ENCODE peak calls at places on chromosomes 5 and 9, in four cellular contexts. One of them, this sample, is unnamed.

GRCh38 chr9:18994263-18994916 is 38.6 kb downstream of the SAXO1 start:
- DNase-seq in HEK293T: peak
- DNase-seq in K562: no peak
- DNase-seq in HepG2: no peak
- DNase-seq in this sample: no peak

GRCh38 chr5:57407391-57407790 is 75.2 kb downstream of the ACTBL2 start:
- DNase-seq in HEK293T: no peak
- DNase-seq in K562: no peak
- DNase-seq in HepG2: no peak
- DNase-seq in this sample: no peak

GRCh38 chr5:28766565-28767158 is 1728.3 kb upstream of the CDH9 start:
- DNase-seq in HEK293T: peak
- DNase-seq in K562: peak
- DNase-seq in HepG2: peak
- DNase-seq in this sample: no peak

GRCh38 chr5:152542741-152543140 is 137.7 kb upstream of the NMUR2 start:
- DNase-seq in HEK293T: peak
- DNase-seq in K562: no peak
- DNase-seq in HepG2: no peak
- DNase-seq in this sample: peak

GRCh38 chr5:82314964-82315728 is 37.0 kb upstream of the RPS23 start:
- DNase-seq in HEK293T: no peak
- DNase-seq in K562: no peak
- DNase-seq in HepG2: no peak
- DNase-seq in this sample: no peak

GRCh38 chr5:133489632-133490031 is 122.7 kb downstream of the FSTL4 start:
- DNase-seq in HEK293T: no peak
- DNase-seq in K562: peak
- DNase-seq in HepG2: peak
- DNase-seq in this sample: no peak

GRCh38 chr9:76688471-76689238 is 75.6 kb upstream of the PCA3 start:
- DNase-seq in HEK293T: no peak
- DNase-seq in K562: no peak
- DNase-seq in HepG2: peak
- DNase-seq in this sample: no peak

GRCh38 chr9:92745236-92745790 is 19.3 kb downstream of the BICD2 start:
- DNase-seq in HEK293T: no peak
- DNase-seq in K562: peak
- DNase-seq in HepG2: no peak
- DNase-seq in this sample: no peak

GRCh38 chr5:176863041-176863764 is 35.9 kb downstream of the HK3 start:
- DNase-seq in HEK293T: no peak
- DNase-seq in K562: no peak
- DNase-seq in HepG2: no peak
- DNase-seq in this sample: no peak

GRCh38 chr5:128905225-128906110 is 59.8 kb upstream of the SLC27A6 start:
- DNase-seq in HEK293T: peak
- DNase-seq in K562: peak
- DNase-seq in HepG2: peak
- DNase-seq in this sample: no peak

GRCh38 chr9:118362596-118362995 is 658.4 kb downstream of the TLR4 start:
- DNase-seq in HEK293T: no peak
- DNase-seq in K562: no peak
- DNase-seq in HepG2: no peak
- DNase-seq in this sample: no peak

GRCh38 chr5:54944364-54944763 is 41.0 kb downstream of the ESM1 start:
- DNase-seq in HEK293T: peak
- DNase-seq in K562: peak
- DNase-seq in HepG2: no peak
- DNase-seq in this sample: no peak

GRCh38 chr5:175464414-175465233 is 13.7 kb upstream of the SFXN1 start:
- DNase-seq in HEK293T: peak
- DNase-seq in K562: peak
- DNase-seq in HepG2: peak
- DNase-seq in this sample: peak

GRCh38 chr5:1003296-1003937 is 5.2 kb upstream of the NKD2 start:
- DNase-seq in HEK293T: no peak
- DNase-seq in K562: no peak
- DNase-seq in HepG2: no peak
- DNase-seq in this sample: peak

GRCh38 chr5:83434929-83435328 is 36.6 kb upstream of the VCAN start:
- DNase-seq in HEK293T: no peak
- DNase-seq in K562: no peak
- DNase-seq in HepG2: no peak
- DNase-seq in this sample: no peak

GRCh38 chr5:31781772-31782171 is 142.8 kb downstream of the PDZD2 start:
- DNase-seq in HEK293T: no peak
- DNase-seq in K562: peak
- DNase-seq in HepG2: no peak
- DNase-seq in this sample: no peak

GRCh38 chr5:67211926-67212325 is 15.3 kb upstream of the CD180 start:
- DNase-seq in HEK293T: no peak
- DNase-seq in K562: no peak
- DNase-seq in HepG2: no peak
- DNase-seq in this sample: no peak

GRCh38 chr9:129888085-129888808 is 53.0 kb downstream of the USP20 start:
- DNase-seq in HEK293T: no peak
- DNase-seq in K562: peak
- DNase-seq in HepG2: no peak
- DNase-seq in this sample: no peak

GRCh38 chr9:113929634-113930092 is 53.6 kb downstream of the ZNF618 start:
- DNase-seq in HEK293T: peak
- DNase-seq in K562: peak
- DNase-seq in HepG2: no peak
- DNase-seq in this sample: no peak

GRCh38 chr5:100161868-100162267 is 373.3 kb upstream of the FAM174A start:
- DNase-seq in HEK293T: no peak
- DNase-seq in K562: peak
- DNase-seq in HepG2: no peak
- DNase-seq in this sample: no peak

GRCh38 chr9:78239506-78239905 is 3.6 kb downstream of the CEP78 start:
- DNase-seq in HEK293T: peak
- DNase-seq in K562: peak
- DNase-seq in HepG2: peak
- DNase-seq in this sample: peak

GRCh38 chr5:90813392-90813791 is 254.8 kb downstream of the ADGRV1 start:
- DNase-seq in HEK293T: no peak
- DNase-seq in K562: no peak
- DNase-seq in HepG2: no peak
- DNase-seq in this sample: no peak

GRCh38 chr9:23850242-23851023 is 24.4 kb upstream of the ELAVL2 start:
- DNase-seq in HEK293T: peak
- DNase-seq in K562: no peak
- DNase-seq in HepG2: no peak
- DNase-seq in this sample: peak

GRCh38 chr5:91219803-91220371 is 163.2 kb downstream of the ARRDC3 start:
- DNase-seq in HEK293T: peak
- DNase-seq in K562: peak
- DNase-seq in HepG2: no peak
- DNase-seq in this sample: no peak

GRCh38 chr5:142587354-142587965 is 98.4 kb downstream of the FGF1 start:
- DNase-seq in HEK293T: peak
- DNase-seq in K562: peak
- DNase-seq in HepG2: peak
- DNase-seq in this sample: peak

GRCh38 chr5:176388003-176388340 is 426 bp downstream of the NOP16 start:
- DNase-seq in HEK293T: peak
- DNase-seq in K562: peak
- DNase-seq in HepG2: peak
- DNase-seq in this sample: no peak

GRCh38 chr5:109177227-109177626 is 232.5 kb downstream of the PJA2 start:
- DNase-seq in HEK293T: no peak
- DNase-seq in K562: no peak
- DNase-seq in HepG2: no peak
- DNase-seq in this sample: no peak

GRCh38 chr5:157160001-157160400 is 6.1 kb downstream of the GARIN3 start:
- DNase-seq in HEK293T: no peak
- DNase-seq in K562: no peak
- DNase-seq in HepG2: no peak
- DNase-seq in this sample: no peak

GRCh38 chr9:35102465-35102768 is 514 bp downstream of the STOML2 start:
- DNase-seq in HEK293T: peak
- DNase-seq in K562: no peak
- DNase-seq in HepG2: no peak
- DNase-seq in this sample: no peak

GRCh38 chr9:129494113-129494789 is 126.7 kb downstream of the C9orf50 start:
- DNase-seq in HEK293T: no peak
- DNase-seq in K562: peak
- DNase-seq in HepG2: no peak
- DNase-seq in this sample: no peak

GRCh38 chr5:157743163-157744054 is at the start of gene LSM11:
- DNase-seq in HEK293T: peak
- DNase-seq in K562: peak
- DNase-seq in HepG2: peak
- DNase-seq in this sample: peak

GRCh38 chr9:13529321-13530104 is 250.0 kb upstream of the MPDZ start:
- DNase-seq in HEK293T: no peak
- DNase-seq in K562: no peak
- DNase-seq in HepG2: no peak
- DNase-seq in this sample: no peak

GRCh38 chr9:80504525-80505235 is 932.9 kb downstream of the TLE4 start:
- DNase-seq in HEK293T: no peak
- DNase-seq in K562: no peak
- DNase-seq in HepG2: no peak
- DNase-seq in this sample: no peak

GRCh38 chr9:89425921-89426388 is 72.0 kb downstream of the SEMA4D start:
- DNase-seq in HEK293T: no peak
- DNase-seq in K562: no peak
- DNase-seq in HepG2: no peak
- DNase-seq in this sample: no peak

DNA sequence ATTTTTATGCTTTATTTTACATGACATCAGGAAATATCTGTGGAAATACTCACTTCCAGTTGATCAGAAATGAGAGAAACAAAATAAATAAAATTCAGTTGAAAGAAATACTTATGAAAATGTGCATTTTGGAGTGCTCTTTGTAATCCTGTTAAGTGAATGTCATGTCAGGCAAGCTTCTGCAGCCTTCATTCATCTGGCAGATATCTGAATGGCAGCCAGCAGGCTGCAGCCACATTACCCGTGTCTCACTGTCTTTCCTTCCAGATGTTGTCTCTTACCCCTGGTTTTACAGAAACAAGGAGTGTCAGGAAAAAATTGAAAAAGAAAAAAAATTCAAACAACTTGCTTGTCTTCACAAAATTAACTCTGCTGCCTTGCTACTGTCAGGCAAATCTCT is 445.0 kb upstream of the RIOK2 start:
- DNase-seq in HEK293T: no peak
- DNase-seq in K562: no peak
- DNase-seq in HepG2: no peak
- DNase-seq in this sample: no peak
- TF ChIP-seq ELF4 in HEK293T: no peak
- TF ChIP-seq ELF4 in K562: no peak
- TF ChIP-seq ELF4 in HepG2: no peak
- TF ChIP-seq ELF4 in this sample: no peak

DNA sequence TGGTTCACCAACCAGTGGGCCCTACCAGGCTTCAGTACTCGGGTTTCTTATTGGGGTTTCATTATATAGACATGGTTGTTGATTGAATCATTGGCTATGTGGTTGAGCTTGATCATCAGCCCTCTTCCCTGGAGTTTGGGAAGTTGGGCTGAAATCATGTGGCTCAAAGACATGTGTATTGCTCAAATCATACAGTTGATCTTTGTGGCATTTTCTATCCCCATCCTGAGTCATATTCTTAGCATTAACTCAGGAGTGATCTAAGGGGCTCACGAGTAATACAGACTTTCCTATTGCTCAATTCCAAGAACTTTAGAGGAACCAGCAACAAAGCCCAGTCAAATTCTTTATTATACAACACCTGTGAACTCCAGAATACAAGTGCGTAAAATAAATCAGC is 66.2 kb downstream of the SMC5 start:
- DNase-seq in HEK293T: no peak
- DNase-seq in K562: no peak
- DNase-seq in HepG2: no peak
- DNase-seq in this sample: no peak
- TF ChIP-seq ELF4 in HEK293T: no peak
- TF ChIP-seq ELF4 in K562: no peak
- TF ChIP-seq ELF4 in HepG2: no peak
- TF ChIP-seq ELF4 in this sample: no peak

GRCh38 chr5:154523104-154523503 is 45.1 kb upstream of the HAND1 start:
- DNase-seq in HEK293T: no peak
- DNase-seq in K562: no peak
- DNase-seq in HepG2: no peak
- DNase-seq in this sample: no peak

GRCh38 chr5:154521756-154522155 is 43.7 kb upstream of the HAND1 start:
- DNase-seq in HEK293T: no peak
- DNase-seq in K562: no peak
- DNase-seq in HepG2: no peak
- DNase-seq in this sample: no peak

GRCh38 chr5:154522284-154522683 is 44.3 kb upstream of the HAND1 start:
- DNase-seq in HEK293T: no peak
- DNase-seq in K562: peak
- DNase-seq in HepG2: no peak
- DNase-seq in this sample: no peak

GRCh38 chr5:154519375-154519774 is 41.3 kb upstream of the HAND1 start:
- DNase-seq in HEK293T: no peak
- DNase-seq in K562: no peak
- DNase-seq in HepG2: no peak
- DNase-seq in this sample: no peak

GRCh38 chr5:154520861-154521453 is 42.9 kb upstream of the HAND1 start:
- DNase-seq in HEK293T: peak
- DNase-seq in K562: peak
- DNase-seq in HepG2: peak
- DNase-seq in this sample: peak
- TF ChIP-seq ELF4 in HEK293T: no peak
- TF ChIP-seq ELF4 in K562: no peak
- TF ChIP-seq ELF4 in HepG2: no peak
- TF ChIP-seq ELF4 in this sample: no peak

DNA sequence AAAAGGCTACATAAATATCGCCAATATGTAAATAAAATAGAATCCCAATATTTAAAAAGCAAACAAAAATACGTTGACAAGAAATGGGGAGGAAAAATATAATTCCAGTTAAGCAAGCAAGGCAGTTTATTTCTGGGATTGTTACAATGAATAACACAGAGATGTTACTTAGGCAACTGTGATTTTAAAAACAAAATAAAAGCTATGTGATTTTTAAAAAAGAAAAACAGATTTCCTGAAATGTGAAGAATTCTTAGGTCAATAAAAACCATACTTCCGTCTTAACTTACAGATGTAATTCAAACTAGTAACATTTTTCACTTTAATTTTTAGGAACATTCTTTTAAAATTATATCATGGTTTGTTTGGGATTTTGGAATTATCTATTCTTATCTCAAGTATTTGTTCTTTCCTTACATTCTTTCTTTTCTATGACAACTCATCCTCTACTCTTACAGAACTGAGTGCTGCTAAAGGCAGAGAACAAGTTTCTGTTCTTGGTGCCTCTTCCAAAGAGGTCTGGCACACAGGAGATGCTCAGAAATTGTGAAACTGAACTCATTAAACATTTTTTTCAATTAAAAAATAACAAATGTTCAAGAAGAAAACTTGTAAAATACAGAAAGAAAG is 159.5 kb downstream of the RAPGEF6 start:
- DNase-seq in HEK293T: no peak
- DNase-seq in K562: no peak
- DNase-seq in HepG2: no peak
- DNase-seq in this sample: no peak
- TF ChIP-seq ELF4 in HEK293T: no peak
- TF ChIP-seq ELF4 in K562: no peak
- TF ChIP-seq ELF4 in HepG2: no peak
- TF ChIP-seq ELF4 in this sample: no peak

GRCh38 chr9:121887553-121888437 is 205.3 kb downstream of the TTLL11 start:
- DNase-seq in HEK293T: no peak
- DNase-seq in K562: no peak
- DNase-seq in HepG2: no peak
- DNase-seq in this sample: no peak
- TF ChIP-seq ELF4 in HEK293T: no peak
- TF ChIP-seq ELF4 in K562: no peak
- TF ChIP-seq ELF4 in HepG2: no peak
- TF ChIP-seq ELF4 in this sample: no peak